ENCODE peak calls at places on chromosome 1, in seven cellular contexts. U, L, G, S, B, I and E are unnamed samples.

GRCh38 chr1:92907949-92908684 is 53.1 kb downstream of the DIPK1A start:
- DNase-seq in U (no peak), L (no peak), G (no peak), S (no peak), B (no peak), I (no peak), E (no peak)

GRCh38 chr1:10652626-10653025 is 143.8 kb downstream of the CASZ1 start:
- DNase-seq in U (no peak), L (no peak), G (no peak), S (no peak), B (no peak), I (no peak), E (no peak)

GRCh38 chr1:46171872-46172271 is 3.0 kb upstream of the TSPAN1 start:
- DNase-seq in U (no peak), L (no peak), G (no peak), S (peak), B (no peak), I (no peak), E (no peak)

GRCh38 chr1:18253093-18253492 is 145.5 kb downstream of the IGSF21 start:
- DNase-seq in U (no peak), L (no peak), G (no peak), S (peak), B (no peak), I (no peak), E (no peak)

GRCh38 chr1:151347523-151348246 is 633 bp upstream of the RFX5 start:
- DNase-seq in U (no peak), L (no peak), G (no peak), S (no peak), B (no peak), I (no peak), E (no peak)

GRCh38 chr1:234578735-234579134 is 31.2 kb downstream of the IRF2BP2 start:
- DNase-seq in U (no peak), L (no peak), G (no peak), S (no peak), B (no peak), I (no peak), E (no peak)

GRCh38 chr1:206909167-206909882 is 12.1 kb downstream of the IL24 start:
- DNase-seq in U (peak), L (no peak), G (peak), S (peak), B (no peak), I (no peak), E (peak)

GRCh38 chr1:169816617-169817016 is 21.9 kb upstream of the METTL18 start:
- DNase-seq in U (no peak), L (no peak), G (no peak), S (no peak), B (no peak), I (no peak), E (no peak)

GRCh38 chr1:40849801-40850592 is 12.2 kb downstream of the CITED4 start:
- DNase-seq in U (peak), L (peak), G (peak), S (peak), B (peak), I (peak), E (no peak)

GRCh38 chr1:19163261-19163660 is 46.8 kb downstream of the UBR4 start:
- DNase-seq in U (no peak), L (no peak), G (no peak), S (no peak), B (no peak), I (peak), E (no peak)

GRCh38 chr1:32438136-32438535 is 26.7 kb upstream of the ZBTB8B start:
- DNase-seq in U (no peak), L (no peak), G (no peak), S (no peak), B (no peak), I (no peak), E (no peak)

GRCh38 chr1:172946814-172947507 is 103.8 kb downstream of the TNFSF18 start:
- DNase-seq in U (no peak), L (no peak), G (no peak), S (no peak), B (no peak), I (no peak), E (no peak)

GRCh38 chr1:225508538-225509375 is 80.9 kb upstream of the LBR start:
- DNase-seq in U (peak), L (peak), G (no peak), S (peak), B (peak), I (peak), E (no peak)

GRCh38 chr1:244180256-244180655 is 129.2 kb downstream of the ZBTB18 start:
- DNase-seq in U (no peak), L (no peak), G (no peak), S (no peak), B (no peak), I (no peak), E (no peak)

GRCh38 chr1:214281902-214282695 is 1.1 kb downstream of the SMYD2 start:
- DNase-seq in U (peak), L (peak), G (no peak), S (peak), B (no peak), I (peak), E (no peak)

GRCh38 chr1:232335261-232335660 is 294.7 kb downstream of the SIPA1L2 start:
- DNase-seq in U (no peak), L (no peak), G (no peak), S (no peak), B (no peak), I (no peak), E (no peak)

GRCh38 chr1:54985556-54985955 is 5.1 kb downstream of the TMEM61 start:
- DNase-seq in U (no peak), L (no peak), G (no peak), S (no peak), B (no peak), I (no peak), E (no peak)

GRCh38 chr1:24901791-24902470 is 28.1 kb downstream of the RUNX3 start:
- DNase-seq in U (no peak), L (no peak), G (peak), S (no peak), B (no peak), I (no peak), E (peak)